ENCODE peak calls at places on chromosomes 12 and 14, in four cellular contexts. Q is AG10803, O is RKO, S is AG09319. I is an unnamed sample.

GRCh38 chr12:26723379-26724308 is 109.3 kb downstream of the ITPR2 start:
- DNase-seq in S (no peak), O (no peak), Q (peak; percentile 58), I (no peak)

GRCh38 chr12:56487448-56488040 is 417 bp downstream of the GLS2 start:
- DNase-seq in O (peak; percentile 56), S (no peak), Q (no peak), I (no peak)

GRCh38 chr12:78959556-78959955 is 95.0 kb downstream of the SYT1 start:
- DNase-seq in S (no peak), O (no peak), Q (peak; percentile 1), I (no peak)

GRCh38 chr14:55141812-55142211 is 12.8 kb downstream of the LGALS3 start:
- DNase-seq in S (no peak), O (no peak), Q (no peak), I (no peak)

GRCh38 chr12:102958073-102958829 is 777 bp downstream of the ASCL1 start:
- DNase-seq in O (no peak), Q (peak; percentile 33), S (no peak), I (no peak)

GRCh38 chr12:118103601-118104382 is at the start of gene VSIG10:
- DNase-seq in Q (peak; percentile 59), O (peak; percentile 69), S (peak; percentile 27), I (no peak)

GRCh38 chr12:2125651-2126050 is 72.9 kb downstream of the CACNA1C start:
- DNase-seq in S (no peak), O (no peak), Q (no peak), I (no peak)

GRCh38 chr14:101839236-101839635 is 77.7 kb downstream of the PPP2R5C start:
- DNase-seq in O (no peak), S (no peak), Q (no peak), I (no peak)

GRCh38 chr12:49328816-49329215 is 5.8 kb downstream of the TROAP start:
- DNase-seq in Q (no peak), O (no peak), S (no peak), I (no peak)

GRCh38 chr12:101642115-101643067 is 47.6 kb downstream of the MYBPC1 start:
- DNase-seq in Q (no peak), S (no peak), O (no peak), I (no peak)

GRCh38 chr12:46531059-46531785 is 158.6 kb upstream of the SLC38A2 start:
- DNase-seq in S (no peak), Q (no peak), O (no peak), I (no peak)

GRCh38 chr12:19082365-19082911 is 47.1 kb upstream of the PLEKHA5 start:
- DNase-seq in S (no peak), O (no peak), Q (no peak), I (no peak)

GRCh38 chr14:69855180-69855817 is 23.9 kb upstream of the SMOC1 start:
- DNase-seq in Q (no peak), S (no peak), O (no peak), I (no peak)

GRCh38 chr14:37599527-37600368 is 4.3 kb downstream of the TTC6 start:
- DNase-seq in Q (no peak), O (no peak), S (no peak), I (no peak)

GRCh38 chr12:12599750-12600643 is 11.7 kb upstream of the CREBL2 start:
- DNase-seq in S (no peak), Q (no peak), O (no peak), I (no peak)

GRCh38 chr12:94879542-94879941 is 124.0 kb downstream of the NDUFA12 start:
- DNase-seq in Q (no peak), S (no peak), O (no peak), I (no peak)

GRCh38 chr14:89952581-89952980 is 1.9 kb downstream of the EFCAB11 start:
- DNase-seq in Q (no peak), S (no peak), O (no peak), I (no peak)

GRCh38 chr12:57845478-57846284 is 848 bp downstream of the CTDSP2 start:
- DNase-seq in Q (peak; percentile 40), O (peak; percentile 68), S (no peak), I (no peak)

GRCh38 chr12:25496098-25496587 is 56.9 kb downstream of the LMNTD1 start:
- DNase-seq in O (no peak), Q (peak; percentile 73), S (peak; percentile 66), I (no peak)

I was measured in brain pericyte.